ENCODE peak calls at places on chromosomes 6 and 20, in ten cellular contexts. One of them, this sample, is unnamed.

GRCh38 chr6:5950448-5950847 is 56.3 kb downstream of the NRN1 start:
- DNase-seq in tibial artery: no peak
- DNase-seq in heart right ventricle: peak; percentile 19
- DNase-seq in testis: peak; percentile 21
- DNase-seq in thyroid gland: no peak
- DNase-seq in AG04450: no peak
- DNase-seq in breast epithelium: no peak
- DNase-seq in fibroblast of lung: no peak
- DNase-seq in stomach: no peak
- DNase-seq in A549: no peak
- DNase-seq in this sample: no peak

GRCh38 chr6:2708456-2708855 is 42.3 kb downstream of the MYLK4 start:
- DNase-seq in A549: no peak
- DNase-seq in AG04450: no peak
- DNase-seq in heart right ventricle: no peak
- DNase-seq in testis: no peak
- DNase-seq in fibroblast of lung: peak; percentile 77
- DNase-seq in thyroid gland: no peak
- DNase-seq in breast epithelium: no peak
- DNase-seq in stomach: no peak
- DNase-seq in tibial artery: no peak
- DNase-seq in this sample: no peak

GRCh38 chr20:1944345-1945099 is 49.3 kb downstream of the SIRPA start:
- DNase-seq in AG04450: no peak
- DNase-seq in A549: no peak
- DNase-seq in fibroblast of lung: no peak
- DNase-seq in heart right ventricle: no peak
- DNase-seq in breast epithelium: no peak
- DNase-seq in testis: no peak
- DNase-seq in stomach: no peak
- DNase-seq in tibial artery: no peak
- DNase-seq in thyroid gland: no peak
- DNase-seq in this sample: no peak

GRCh38 chr6:159114569-159114968 is 54.6 kb upstream of the FNDC1 start:
- DNase-seq in tibial artery: no peak
- DNase-seq in A549: no peak
- DNase-seq in stomach: no peak
- DNase-seq in breast epithelium: no peak
- DNase-seq in fibroblast of lung: no peak
- DNase-seq in thyroid gland: no peak
- DNase-seq in heart right ventricle: no peak
- DNase-seq in AG04450: no peak
- DNase-seq in testis: no peak
- DNase-seq in this sample: no peak

GRCh38 chr6:168301648-168302398 is 17.8 kb downstream of the DACT2 start:
- DNase-seq in heart right ventricle: no peak
- DNase-seq in AG04450: no peak
- DNase-seq in testis: no peak
- DNase-seq in breast epithelium: no peak
- DNase-seq in A549: peak; percentile 16
- DNase-seq in fibroblast of lung: no peak
- DNase-seq in thyroid gland: no peak
- DNase-seq in tibial artery: no peak
- DNase-seq in stomach: no peak
- DNase-seq in this sample: no peak

GRCh38 chr20:5888051-5888450 is 62.3 kb downstream of the TRMT6 start:
- DNase-seq in testis: no peak
- DNase-seq in fibroblast of lung: no peak
- DNase-seq in thyroid gland: no peak
- DNase-seq in breast epithelium: no peak
- DNase-seq in stomach: no peak
- DNase-seq in heart right ventricle: no peak
- DNase-seq in A549: no peak
- DNase-seq in tibial artery: no peak
- DNase-seq in AG04450: no peak
- DNase-seq in this sample: no peak

GRCh38 chr6:158877716-158878115 is 58.5 kb upstream of the EZR start:
- DNase-seq in heart right ventricle: no peak
- DNase-seq in testis: no peak
- DNase-seq in AG04450: no peak
- DNase-seq in breast epithelium: no peak
- DNase-seq in A549: no peak
- DNase-seq in thyroid gland: no peak
- DNase-seq in fibroblast of lung: no peak
- DNase-seq in stomach: no peak
- DNase-seq in tibial artery: no peak
- DNase-seq in this sample: no peak

GRCh38 chr20:25020345-25020744 is 27.8 kb upstream of the APMAP start:
- DNase-seq in heart right ventricle: no peak
- DNase-seq in stomach: no peak
- DNase-seq in AG04450: no peak
- DNase-seq in thyroid gland: peak; percentile 4
- DNase-seq in testis: no peak
- DNase-seq in fibroblast of lung: no peak
- DNase-seq in A549: no peak
- DNase-seq in tibial artery: peak; percentile 0
- DNase-seq in breast epithelium: no peak
- DNase-seq in this sample: no peak

GRCh38 chr6:52558266-52559000 is 18.4 kb downstream of the TRAM2 start:
- DNase-seq in breast epithelium: no peak
- DNase-seq in stomach: no peak
- DNase-seq in heart right ventricle: no peak
- DNase-seq in AG04450: no peak
- DNase-seq in testis: no peak
- DNase-seq in fibroblast of lung: peak; percentile 55
- DNase-seq in thyroid gland: no peak
- DNase-seq in tibial artery: no peak
- DNase-seq in A549: no peak
- DNase-seq in this sample: no peak

GRCh38 chr20:45088247-45088646 is 12.7 kb downstream of the KCNS1 start:
- DNase-seq in thyroid gland: no peak
- DNase-seq in breast epithelium: no peak
- DNase-seq in heart right ventricle: no peak
- DNase-seq in stomach: no peak
- DNase-seq in testis: no peak
- DNase-seq in tibial artery: no peak
- DNase-seq in A549: no peak
- DNase-seq in fibroblast of lung: peak; percentile 72
- DNase-seq in AG04450: peak; percentile 54
- DNase-seq in this sample: no peak

GRCh38 chr6:140394141-140394540 is 1019.7 kb upstream of the CITED2 start:
- DNase-seq in testis: no peak
- DNase-seq in tibial artery: no peak
- DNase-seq in breast epithelium: no peak
- DNase-seq in heart right ventricle: no peak
- DNase-seq in thyroid gland: no peak
- DNase-seq in AG04450: no peak
- DNase-seq in fibroblast of lung: peak; percentile 28
- DNase-seq in stomach: no peak
- DNase-seq in A549: no peak
- DNase-seq in this sample: no peak

GRCh38 chr6:144248470-144249301 is 36.4 kb upstream of the UTRN start:
- DNase-seq in AG04450: peak; percentile 37
- DNase-seq in A549: no peak
- DNase-seq in fibroblast of lung: peak; percentile 87
- DNase-seq in testis: no peak
- DNase-seq in tibial artery: no peak
- DNase-seq in thyroid gland: no peak
- DNase-seq in breast epithelium: no peak
- DNase-seq in heart right ventricle: no peak
- DNase-seq in stomach: no peak
- DNase-seq in this sample: no peak
- H3K27ac ChIP-seq in AG04450: no peak overlapping the region
- H3K27ac ChIP-seq in A549: no peak overlapping the region
- H3K27ac ChIP-seq in fibroblast of lung: peak overlapping the region; percentile 27
- H3K27ac ChIP-seq in testis: no peak overlapping the region
- H3K27ac ChIP-seq in tibial artery: peak overlapping the region; percentile 46
- H3K27ac ChIP-seq in thyroid gland: no peak overlapping the region
- H3K27ac ChIP-seq in breast epithelium: no peak overlapping the region
- H3K27ac ChIP-seq in heart right ventricle: no peak overlapping the region
- H3K27ac ChIP-seq in stomach: no peak overlapping the region
- H3K27ac ChIP-seq in this sample: no peak overlapping the region

DNA sequence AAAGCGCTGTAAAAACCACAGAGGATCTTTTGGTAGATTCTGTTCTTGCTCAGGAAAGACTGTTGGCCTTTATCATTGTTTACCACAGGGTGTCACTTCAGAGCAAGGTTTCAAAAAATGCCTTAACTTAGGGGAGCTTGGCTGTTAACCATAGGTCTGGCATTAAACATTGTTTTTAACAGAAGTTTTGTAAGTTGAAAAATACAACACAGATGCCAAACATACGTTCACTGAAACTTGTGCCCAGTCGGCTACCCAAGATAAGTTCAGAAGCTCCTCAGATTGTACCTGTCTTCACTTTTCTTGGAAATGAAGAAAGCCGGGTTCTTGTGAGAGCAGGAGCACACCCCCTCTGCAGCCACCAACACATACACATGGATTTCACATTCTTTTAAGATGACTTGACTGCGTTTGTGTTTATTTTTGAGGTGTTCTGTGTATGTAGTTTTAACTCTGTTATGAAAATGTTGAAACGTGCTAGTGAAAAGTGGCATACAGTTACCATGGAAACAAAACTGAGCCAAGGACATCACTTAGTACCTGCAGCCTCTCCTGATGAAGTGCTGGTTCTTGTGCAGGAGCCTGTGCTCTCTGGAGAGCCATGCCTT is 64.9 kb downstream of the SYCP2L start:
- DNase-seq in heart right ventricle: no peak
- DNase-seq in stomach: no peak
- DNase-seq in testis: no peak
- DNase-seq in fibroblast of lung: peak; percentile 73
- DNase-seq in AG04450: peak; percentile 77
- DNase-seq in thyroid gland: no peak
- DNase-seq in breast epithelium: no peak
- DNase-seq in tibial artery: no peak
- DNase-seq in A549: peak; percentile 23
- DNase-seq in this sample: no peak
- TF ChIP-seq CTCF in heart right ventricle: peak; percentile 68
- TF ChIP-seq CTCF in stomach: no peak
- TF ChIP-seq CTCF in testis: peak; percentile 37
- TF ChIP-seq CTCF in fibroblast of lung: peak; percentile 65
- TF ChIP-seq CTCF in AG04450: peak; percentile 71
- TF ChIP-seq CTCF in thyroid gland: peak; percentile 44
- TF ChIP-seq CTCF in breast epithelium: peak; percentile 34
- TF ChIP-seq CTCF in tibial artery: peak; percentile 37
- TF ChIP-seq CTCF in A549: peak; percentile 59
- TF ChIP-seq CTCF in this sample: no peak

GRCh38 chr20:61694666-61695065 is 371.0 kb downstream of the TAF4 start:
- DNase-seq in heart right ventricle: no peak
- DNase-seq in thyroid gland: no peak
- DNase-seq in AG04450: no peak
- DNase-seq in A549: no peak
- DNase-seq in testis: no peak
- DNase-seq in breast epithelium: no peak
- DNase-seq in fibroblast of lung: no peak
- DNase-seq in stomach: no peak
- DNase-seq in tibial artery: no peak
- DNase-seq in this sample: no peak
- H3K27ac ChIP-seq in heart right ventricle: no peak overlapping the region
- H3K27ac ChIP-seq in thyroid gland: no peak overlapping the region
- H3K27ac ChIP-seq in AG04450: no peak overlapping the region
- H3K27ac ChIP-seq in A549: no peak overlapping the region
- H3K27ac ChIP-seq in testis: no peak overlapping the region
- H3K27ac ChIP-seq in breast epithelium: no peak overlapping the region
- H3K27ac ChIP-seq in fibroblast of lung: no peak overlapping the region
- H3K27ac ChIP-seq in stomach: no peak overlapping the region
- H3K27ac ChIP-seq in tibial artery: no peak overlapping the region
- H3K27ac ChIP-seq in this sample: no peak overlapping the region

GRCh38 chr6:4394786-4395185 is 259.4 kb upstream of the ECI2 start:
- DNase-seq in heart right ventricle: no peak
- DNase-seq in fibroblast of lung: no peak
- DNase-seq in breast epithelium: no peak
- DNase-seq in thyroid gland: no peak
- DNase-seq in A549: no peak
- DNase-seq in stomach: no peak
- DNase-seq in AG04450: no peak
- DNase-seq in tibial artery: no peak
- DNase-seq in testis: no peak
- DNase-seq in this sample: no peak

GRCh38 chr6:4397307-4397706 is 261.9 kb upstream of the ECI2 start:
- DNase-seq in AG04450: no peak
- DNase-seq in heart right ventricle: peak; percentile 27
- DNase-seq in fibroblast of lung: no peak
- DNase-seq in tibial artery: no peak
- DNase-seq in testis: no peak
- DNase-seq in stomach: no peak
- DNase-seq in breast epithelium: no peak
- DNase-seq in A549: no peak
- DNase-seq in thyroid gland: no peak
- DNase-seq in this sample: no peak

GRCh38 chr6:4395386-4395785 is 260.0 kb upstream of the ECI2 start:
- DNase-seq in tibial artery: no peak
- DNase-seq in AG04450: no peak
- DNase-seq in A549: no peak
- DNase-seq in breast epithelium: no peak
- DNase-seq in stomach: no peak
- DNase-seq in thyroid gland: no peak
- DNase-seq in testis: no peak
- DNase-seq in heart right ventricle: no peak
- DNase-seq in fibroblast of lung: no peak
- DNase-seq in this sample: no peak

GRCh38 chr6:4398806-4399205 is 263.4 kb upstream of the ECI2 start:
- DNase-seq in stomach: no peak
- DNase-seq in tibial artery: no peak
- DNase-seq in A549: no peak
- DNase-seq in thyroid gland: no peak
- DNase-seq in AG04450: peak; percentile 16
- DNase-seq in breast epithelium: no peak
- DNase-seq in testis: no peak
- DNase-seq in fibroblast of lung: no peak
- DNase-seq in heart right ventricle: no peak
- DNase-seq in this sample: no peak

DNA sequence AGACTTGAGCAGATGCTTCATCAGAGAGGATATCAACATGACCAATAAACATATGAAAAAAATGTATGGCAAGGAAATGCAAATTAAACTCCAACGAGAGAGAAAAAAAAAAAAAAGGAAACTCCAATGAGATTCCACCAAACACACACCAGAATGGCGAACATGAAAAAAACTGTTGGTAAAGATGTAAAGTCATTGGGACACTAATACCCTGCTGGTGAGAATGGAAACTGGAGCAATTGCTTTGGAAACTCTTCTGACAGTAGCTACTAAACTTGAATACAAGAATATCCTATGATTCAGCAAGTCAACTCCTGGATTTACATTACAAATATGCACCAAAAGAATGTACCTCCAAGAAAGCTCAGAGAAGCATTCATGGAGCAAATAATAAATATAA is 260.7 kb upstream of the ECI2 start:
- DNase-seq in heart right ventricle: no peak
- DNase-seq in breast epithelium: no peak
- DNase-seq in thyroid gland: no peak
- DNase-seq in A549: no peak
- DNase-seq in tibial artery: no peak
- DNase-seq in testis: no peak
- DNase-seq in fibroblast of lung: no peak
- DNase-seq in stomach: no peak
- DNase-seq in AG04450: no peak
- DNase-seq in this sample: no peak
- TF ChIP-seq CTCF in heart right ventricle: no peak
- TF ChIP-seq CTCF in breast epithelium: no peak
- TF ChIP-seq CTCF in thyroid gland: no peak
- TF ChIP-seq CTCF in A549: no peak
- TF ChIP-seq CTCF in tibial artery: no peak
- TF ChIP-seq CTCF in testis: no peak
- TF ChIP-seq CTCF in fibroblast of lung: no peak
- TF ChIP-seq CTCF in stomach: no peak
- TF ChIP-seq CTCF in AG04450: peak; percentile 25
- TF ChIP-seq CTCF in this sample: no peak

This sample was measured in CD4-positive, alpha-beta T cell.